ENCODE peak calls at places on chromosomes 7 and 10, in nine cellular contexts. T is mammary epithelial cell, A is lower lobe of right lung, C is upper lobe of right lung, Z is OCI-LY7, O is ovary, J is uterus, D is adrenal gland, H is keratinocyte. B is an unnamed sample. For H3K4me1 and H3K36me3, the result is how much of the 10 kb centered on the place peaks cover.

GRCh38 chr7:31785081-31785480 is 98.1 kb downstream of the PPP1R17 start:
- DNase-seq in Z (no peak), J (no peak), H (no peak), C (no peak), O (no peak), T (no peak), D (no peak), A (no peak), B (no peak)

GRCh38 chr10:93032105-93032808 is 28.3 kb upstream of the CYP26C1 start:
- DNase-seq in J (no peak), D (no peak), C (no peak), A (no peak), Z (no peak), T (no peak), H (no peak), O (no peak), B (no peak)

GRCh38 chr7:150862356-150862755 is 10.0 kb downstream of the AOC1 start:
- DNase-seq in J (no peak), Z (no peak), C (no peak), T (no peak), A (no peak), H (no peak), O (no peak), D (no peak), B (no peak)

GRCh38 chr10:30540286-30540685 is 89.3 kb downstream of the LYZL2 start:
- DNase-seq in H (no peak), Z (no peak), O (no peak), A (no peak), C (no peak), D (no peak), J (no peak), T (peak), B (no peak)

GRCh38 chr7:156554488-156554887 is 86.1 kb upstream of the RNF32 start:
- DNase-seq in A (no peak), D (no peak), T (no peak), O (no peak), J (no peak), C (no peak), H (no peak), Z (no peak), B (no peak)

GRCh38 chr10:75108684-75109458 is 2.6 kb upstream of the SAMD8 start:
- DNase-seq in D (no peak), C (no peak), H (no peak), J (no peak), A (no peak), Z (peak), O (no peak), T (no peak), B (peak)

GRCh38 chr7:148722340-148723165 is 23.9 kb downstream of the CUL1 start:
- DNase-seq in T (no peak), J (no peak), C (no peak), A (no peak), O (peak), Z (no peak), H (no peak), D (peak), B (no peak)

GRCh38 chr7:128497405-128497804 is 20.9 kb downstream of the METTL2B start:
- DNase-seq in Z (no peak), D (no peak), J (no peak), H (no peak), C (peak), A (no peak), T (no peak), O (no peak), B (no peak)

GRCh38 chr10:46536781-46537180 is 19.7 kb downstream of the GPRIN2 start:
- DNase-seq in H (no peak), O (peak), Z (no peak), A (no peak), J (no peak), D (no peak), T (no peak), C (peak), B (no peak)

GRCh38 chr10:88848499-88848898 is 3.1 kb downstream of the ANKRD22 start:
- DNase-seq in O (no peak), C (no peak), D (no peak), J (no peak), H (no peak), T (peak), Z (no peak), A (no peak), B (no peak)

GRCh38 chr10:52469970-52470705 is 156.1 kb downstream of the DKK1 start:
- DNase-seq in D (no peak), Z (no peak), O (no peak), H (peak), A (no peak), C (no peak), J (no peak), T (peak), B (no peak)

GRCh38 chr10:52466464-52466863 is 152.4 kb downstream of the DKK1 start:
- DNase-seq in A (no peak), T (no peak), H (no peak), Z (peak), O (no peak), J (no peak), C (no peak), D (no peak), B (no peak)

GRCh38 chr10:52463831-52464230 is 149.8 kb downstream of the DKK1 start:
- DNase-seq in H (no peak), T (no peak), J (no peak), D (no peak), A (no peak), Z (no peak), C (no peak), O (no peak), B (no peak)

GRCh38 chr10:52464725-52465124 is 150.6 kb downstream of the DKK1 start:
- DNase-seq in T (no peak), H (no peak), A (no peak), C (no peak), Z (no peak), D (no peak), J (no peak), O (no peak), B (no peak)

DNA sequence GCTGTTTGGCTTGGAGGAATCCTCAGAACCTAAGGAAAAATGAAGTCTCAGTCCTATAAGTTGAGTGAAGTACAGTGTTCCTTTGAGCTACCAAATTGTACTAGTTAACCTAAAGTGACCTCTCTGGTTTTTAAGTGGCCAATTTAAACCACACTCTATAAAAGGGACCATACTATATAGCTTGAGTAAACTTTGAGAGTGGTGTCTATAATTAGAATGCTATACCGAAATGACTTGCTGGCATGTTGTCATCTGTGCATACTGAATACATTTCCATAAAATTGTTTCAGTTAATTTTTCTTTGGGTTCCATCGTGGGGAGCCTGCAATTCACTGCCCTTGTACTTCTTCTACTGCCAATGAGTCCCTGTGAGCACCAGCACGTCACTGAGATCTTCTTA is 151.1 kb downstream of the DKK1 start:
- DNase-seq in O (no peak), D (no peak), J (no peak), A (no peak), T (no peak), H (no peak), Z (no peak), C (no peak), B (no peak)
- H3K27ac ChIP-seq in O (no peak), D (no peak), J (no peak), A (no peak), T (no peak), H (no peak), Z (no peak), C (no peak), B (no peak)

GRCh38 chr7:142813699-142814098 is 41.2 kb upstream of the EPHB6 start:
- DNase-seq in A (no peak), J (no peak), H (no peak), O (no peak), T (no peak), D (no peak), C (no peak), Z (no peak), B (no peak)

GRCh38 chr7:142811154-142811737 is 40.5 kb downstream of the PRSS2 start:
- DNase-seq in D (no peak), Z (peak), C (no peak), O (no peak), H (no peak), A (no peak), J (no peak), T (peak), B (no peak)

GRCh38 chr7:142815099-142815498 is 39.8 kb upstream of the EPHB6 start:
- DNase-seq in A (no peak), J (no peak), H (no peak), D (no peak), Z (no peak), T (no peak), C (no peak), O (no peak), B (no peak)

GRCh38 chr7:142813262-142813661 is 41.6 kb upstream of the EPHB6 start:
- DNase-seq in J (no peak), T (no peak), O (no peak), D (no peak), H (peak), C (no peak), Z (no peak), A (no peak), B (no peak)

DNA sequence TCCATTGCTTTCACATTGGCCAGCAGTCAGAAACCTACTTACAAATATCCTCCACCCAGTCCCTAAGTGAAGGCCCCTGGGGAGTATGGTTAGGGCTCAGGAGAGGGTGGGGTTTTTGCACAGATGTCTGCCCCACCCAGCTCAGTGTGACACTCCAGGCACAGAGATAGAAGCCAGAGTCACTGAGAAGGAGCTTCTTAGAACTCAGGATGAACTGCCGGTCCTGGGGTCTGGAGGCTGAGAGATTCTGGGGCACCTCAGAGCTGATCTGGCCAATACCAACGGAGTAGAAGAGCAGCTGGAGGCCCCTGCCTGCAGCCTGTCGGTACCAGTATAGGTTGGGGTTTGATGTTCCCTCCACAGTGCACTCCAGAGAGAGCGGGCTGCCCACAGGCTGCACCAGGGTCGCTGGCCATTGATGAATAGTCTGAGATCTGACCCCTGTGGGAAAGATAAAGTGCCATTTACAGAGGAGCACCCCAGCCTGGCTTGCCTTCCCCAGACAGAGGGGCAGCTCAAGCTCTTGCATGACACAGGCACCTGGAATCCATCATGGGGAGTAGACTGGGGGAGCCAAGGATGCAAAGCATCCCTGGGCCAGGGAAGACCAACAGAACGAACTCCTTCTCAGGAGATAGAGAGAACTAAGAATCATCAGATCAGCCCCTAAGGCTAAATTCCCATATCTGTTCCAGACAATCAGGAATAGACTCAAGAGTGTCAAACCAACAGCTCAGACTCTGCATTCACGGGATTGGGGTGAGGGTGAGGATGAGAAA is 41.9 kb downstream of the PRSS2 start:
- DNase-seq in O (no peak), H (no peak), A (no peak), J (no peak), Z (peak), T (no peak), D (no peak), C (no peak), B (no peak)
- H3K4me1 ChIP-seq in O (under half), H (under half), A (under half), J (under half), Z (half or more), T (under half), D (under half), C (under half), B (under half)

GRCh38 chr10:90887555-90887954 is 15.8 kb downstream of the RPP30 start:
- DNase-seq in J (no peak), O (no peak), Z (no peak), A (no peak), H (no peak), C (no peak), D (no peak), T (no peak), B (no peak)

GRCh38 chr10:90890347-90890746 is 18.6 kb downstream of the RPP30 start:
- DNase-seq in D (no peak), J (no peak), H (no peak), A (no peak), Z (no peak), T (no peak), O (no peak), C (no peak), B (no peak)

GRCh38 chr10:90888387-90888786 is 16.6 kb downstream of the RPP30 start:
- DNase-seq in A (no peak), Z (no peak), O (no peak), H (no peak), T (no peak), D (no peak), J (no peak), C (no peak), B (no peak)

DNA sequence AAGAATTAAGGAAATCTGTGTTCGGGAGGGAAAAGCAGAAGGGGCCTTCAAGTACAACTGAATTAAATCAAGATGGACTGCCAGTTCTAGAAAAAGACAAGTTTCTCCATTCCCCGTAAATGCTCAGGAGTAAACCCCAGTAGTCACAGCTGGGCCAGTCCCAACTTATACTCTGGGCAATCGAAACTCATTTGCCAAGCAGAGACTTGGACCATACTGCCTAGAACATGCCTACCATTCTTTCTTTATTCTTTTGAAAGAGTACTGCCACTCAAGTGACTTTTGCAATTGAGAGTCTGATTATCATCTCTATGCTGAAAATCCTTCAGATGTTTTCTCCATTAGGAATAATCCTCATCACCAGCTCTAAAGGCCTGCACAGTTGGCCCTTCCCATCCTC is 21.4 kb downstream of the RPP30 start:
- DNase-seq in T (no peak), C (no peak), O (no peak), J (no peak), H (no peak), A (no peak), D (no peak), Z (no peak), B (no peak)
- H3K36me3 ChIP-seq in T (under half), C (half or more), O (under half), J (under half), H (under half), A (half or more), D (under half), Z (half or more), B (under half)

GRCh38 chr7:92615861-92616260 is 25.7 kb upstream of the FAM133B start:
- DNase-seq in H (no peak), Z (no peak), C (no peak), T (no peak), A (no peak), O (no peak), J (no peak), D (no peak), B (no peak)
- H3K27ac ChIP-seq in H (no peak), Z (no peak), C (no peak), T (no peak), A (no peak), O (no peak), J (no peak), D (peak), B (no peak)

DNA sequence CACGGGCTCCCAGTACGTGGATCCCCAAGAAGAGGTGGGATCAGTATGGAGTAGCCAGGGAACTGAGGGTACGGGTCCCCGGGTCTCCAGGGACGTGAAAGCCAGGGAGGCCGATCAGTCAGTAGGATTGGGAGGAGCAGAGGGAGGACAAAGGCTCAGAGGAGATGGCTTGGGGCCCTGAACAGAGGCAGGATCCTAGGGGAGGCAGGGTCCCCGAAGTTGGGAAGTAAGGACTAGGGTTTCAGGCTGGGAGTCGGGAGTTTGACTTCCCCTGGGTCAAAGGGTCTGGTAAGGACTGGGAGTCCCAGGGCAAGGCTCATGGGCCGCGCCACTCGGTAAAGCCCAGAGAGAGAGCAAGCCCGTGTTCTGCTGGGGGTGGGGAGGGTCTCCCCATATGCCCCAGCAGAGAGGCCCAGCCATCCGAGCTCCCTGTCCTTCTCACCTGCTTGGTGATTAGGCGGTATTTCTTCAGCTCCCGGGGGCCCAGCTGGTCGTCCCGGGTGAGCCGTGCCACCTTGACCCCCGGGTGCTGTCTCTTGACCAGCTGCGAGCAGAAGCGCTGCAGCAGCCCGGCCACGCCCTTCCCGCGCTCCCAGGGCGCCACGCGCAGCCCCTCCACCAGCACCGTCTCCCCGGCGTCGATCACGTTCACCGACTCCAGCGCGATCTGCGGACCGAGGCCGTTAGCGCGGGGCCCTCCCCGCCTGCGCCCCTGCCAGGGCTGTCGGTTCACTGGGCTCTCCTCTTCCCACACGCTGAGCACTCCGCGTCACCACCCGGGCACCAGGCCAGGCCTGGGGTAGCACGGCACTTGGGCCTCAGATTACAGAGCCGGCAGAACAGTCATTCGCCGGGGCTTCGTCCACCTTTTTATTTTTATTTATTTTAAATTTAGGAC is 7.0 kb downstream of the NAT16 start:
- DNase-seq in J (no peak), Z (no peak), O (no peak), T (peak), A (peak), D (peak), C (peak), H (no peak), B (no peak)
- H3K4me1 ChIP-seq in J (under half), Z (under half), O (under half), T (under half), A (under half), D (under half), C (under half), H (under half), B (under half)

GRCh38 chr10:103350175-103350521 is 792 bp downstream of the PCGF6 start:
- DNase-seq in O (no peak), H (no peak), J (no peak), T (no peak), C (no peak), A (no peak), D (no peak), Z (no peak), B (no peak)
- H3K36me3 ChIP-seq in O (under half), H (under half), J (under half), T (under half), C (under half), A (under half), D (under half), Z (under half), B (under half)

GRCh38 chr7:824664-825063 is 7.6 kb upstream of the SUN1 start:
- DNase-seq in T (no peak), A (no peak), H (no peak), C (no peak), D (no peak), Z (no peak), J (no peak), O (peak), B (no peak)
- H3K27ac ChIP-seq in T (no peak), A (peak), H (peak), C (peak), D (no peak), Z (no peak), J (peak), O (peak), B (peak)

DNA sequence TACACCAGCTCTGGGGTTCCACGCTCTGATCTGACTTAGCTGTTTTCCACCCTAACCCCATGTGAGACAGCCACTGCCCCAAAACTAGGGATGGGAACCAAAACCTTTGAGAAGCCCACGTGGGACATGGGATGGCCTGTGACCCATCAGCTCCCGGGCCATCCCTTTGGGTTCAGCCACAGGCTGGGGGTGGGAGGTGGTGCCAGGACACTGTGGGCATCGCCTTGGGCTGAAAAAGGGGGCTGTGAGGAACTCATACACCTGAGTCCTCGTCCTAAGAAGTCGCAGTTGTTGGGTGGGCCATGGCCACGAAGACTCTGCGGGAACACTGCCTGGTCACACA is 379.1 kb downstream of the DNAJB6 start:
- DNase-seq in D (no peak), A (no peak), J (no peak), H (no peak), T (no peak), C (no peak), O (no peak), Z (no peak), B (no peak)
- H3K4me1 ChIP-seq in D (under half), A (under half), J (under half), H (under half), T (under half), C (under half), O (under half), Z (under half), B (under half)

DNA sequence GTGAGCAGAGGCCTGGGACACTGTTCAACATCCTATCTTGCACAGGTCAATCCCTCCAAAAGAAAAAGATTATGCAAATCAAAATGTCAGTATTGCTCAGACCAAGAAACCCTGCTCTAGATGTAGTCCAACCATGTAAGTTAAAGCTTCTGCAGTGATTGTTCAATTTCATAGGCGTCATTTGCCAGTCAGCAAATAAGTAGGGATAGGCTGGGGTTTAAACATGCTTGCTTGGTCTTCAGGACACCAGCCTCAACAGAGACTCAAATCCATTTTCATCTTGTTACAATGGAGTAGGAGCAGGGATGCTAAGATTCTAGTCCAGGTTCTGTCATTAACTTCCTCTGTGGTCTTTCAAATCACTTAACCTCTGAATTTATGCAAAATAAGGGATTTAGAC is 89.1 kb downstream of the NRP1 start:
- DNase-seq in D (no peak), J (no peak), H (no peak), Z (no peak), T (no peak), A (no peak), C (no peak), O (no peak), B (no peak)
- H3K36me3 ChIP-seq in D (under half), J (under half), H (under half), Z (under half), T (under half), A (under half), C (under half), O (under half), B (under half)